ENCODE peak calls at places on chromosomes 13 and 19, in nine cellular contexts. A, R, Q, Z, B, Y, V, F and G are unnamed samples.

GRCh38 chr19:2782357-2782935 is 627 bp downstream of the SGTA start:
- DNase-seq in B (no peak), F (no peak), A (no peak), R (no peak), Q (no peak), Y (no peak), Z (no peak), V (no peak), G (no peak)

GRCh38 chr19:46714523-46715106 is 2.3 kb downstream of the PRKD2 start:
- DNase-seq in V (no peak), A (no peak), B (no peak), R (no peak), Z (no peak), Y (no peak), F (no peak), Q (no peak), G (no peak)

GRCh38 chr19:21149877-21150276 is 8.0 kb downstream of the ZNF431 start:
- DNase-seq in Y (no peak), R (no peak), V (no peak), Z (no peak), B (no peak), A (no peak), F (no peak), Q (no peak), G (no peak)

GRCh38 chr19:794989-795658 is 2.1 kb upstream of the PTBP1 start:
- DNase-seq in F (no peak), R (no peak), Z (no peak), A (no peak), V (no peak), Y (peak; percentile 13), B (no peak), Q (no peak), G (peak; percentile 64)

GRCh38 chr13:99677388-99677951 is 176.2 kb downstream of the TM9SF2 start:
- DNase-seq in Y (no peak), Z (no peak), R (no peak), B (no peak), Q (no peak), V (no peak), A (no peak), F (no peak), G (no peak)

GRCh38 chr13:108987488-108987887 is 358.1 kb downstream of the MYO16 start:
- DNase-seq in F (no peak), Z (no peak), V (no peak), Q (no peak), A (no peak), R (no peak), B (no peak), Y (no peak), G (no peak)

GRCh38 chr19:2289714-2290435 is 7.9 kb upstream of the PEAK3 start:
- DNase-seq in V (no peak), B (no peak), Z (peak; percentile 41), R (no peak), F (no peak), Q (no peak), A (peak; percentile 74), Y (no peak), G (no peak)

GRCh38 chr19:32450217-32450616 is 44.6 kb downstream of the DPY19L3 start:
- DNase-seq in Z (no peak), V (no peak), Y (no peak), Q (no peak), R (no peak), A (no peak), F (no peak), B (no peak), G (no peak)

GRCh38 chr13:98144501-98145350 is 1.8 kb downstream of the FARP1 start:
- DNase-seq in Y (no peak), Z (no peak), B (peak; percentile 58), Q (no peak), A (no peak), F (no peak), V (no peak), R (no peak), G (no peak)

GRCh38 chr19:42629191-42629590 is 34.5 kb upstream of the CEACAM8 start:
- DNase-seq in Z (no peak), F (no peak), Y (no peak), B (no peak), Q (no peak), A (no peak), R (no peak), V (no peak), G (no peak)

GRCh38 chr19:13696839-13697238 is 67.5 kb upstream of the MRI1 start:
- DNase-seq in B (no peak), Y (no peak), F (no peak), R (no peak), A (no peak), V (no peak), Q (no peak), Z (no peak), G (no peak)
- TF ChIP-seq POLR2A in B (no peak), Y (no peak), F (no peak), R (no peak), A (no peak), V (no peak), Q (no peak), Z (no peak), G (no peak)

GRCh38 chr19:10277795-10278583 is 7.1 kb downstream of the ICAM1 start:
- DNase-seq in Q (no peak), F (no peak), B (no peak), V (no peak), Y (no peak), Z (no peak), A (no peak), R (no peak), G (no peak)

GRCh38 chr19:10279737-10280442 is 6.9 kb upstream of the ICAM4 start:
- DNase-seq in A (no peak), Q (no peak), Y (no peak), B (no peak), F (no peak), V (no peak), R (no peak), Z (no peak), G (no peak)

GRCh38 chr19:10274589-10274988 is 3.7 kb downstream of the ICAM1 start:
- DNase-seq in V (no peak), Q (no peak), R (no peak), B (no peak), F (no peak), A (peak; percentile 57), Z (no peak), Y (no peak), G (no peak)

GRCh38 chr19:10283301-10283733 is 3.4 kb upstream of the ICAM4 start:
- DNase-seq in Y (no peak), Z (no peak), B (no peak), R (no peak), A (no peak), Q (no peak), F (no peak), V (no peak), G (no peak)

GRCh38 chr19:10278935-10279334 is 7.8 kb upstream of the ICAM4 start:
- DNase-seq in F (no peak), Z (no peak), B (no peak), R (no peak), V (no peak), A (no peak), Q (no peak), Y (no peak), G (no peak)
- H3K4me1 ChIP-seq in F (no peaks in the 10 kb centered on the region), Z (no peaks in the 10 kb centered on the region), B (no peaks in the 10 kb centered on the region), R (no peaks in the 10 kb centered on the region), V (peaks cover 8% of the 10 kb centered on the region), A (peaks cover 6% of the 10 kb centered on the region), Q (no peaks in the 10 kb centered on the region), Y (no peaks in the 10 kb centered on the region), G (no peaks in the 10 kb centered on the region)

DNA sequence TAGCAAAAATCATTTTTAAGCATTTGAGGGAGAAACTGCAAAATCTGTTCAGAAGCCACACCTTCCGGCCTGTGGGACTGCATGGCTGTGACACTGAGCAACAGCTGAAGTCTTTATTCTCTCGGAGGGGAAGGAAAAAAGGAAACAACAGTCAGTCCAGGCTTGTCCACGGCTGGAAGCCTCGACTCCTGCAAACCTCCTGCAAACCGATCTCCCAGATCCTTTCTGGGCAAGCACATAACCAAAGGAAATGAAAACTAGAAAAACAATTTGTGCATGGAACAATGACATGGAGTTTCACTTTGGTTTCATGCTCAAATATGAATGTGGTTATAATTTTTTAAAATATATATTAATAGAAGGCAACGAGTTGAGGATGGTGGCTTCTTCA is 1.0 kb downstream of the COL4A1 start:
- DNase-seq in B (no peak), R (no peak), F (no peak), V (no peak), Z (no peak), Y (no peak), A (no peak), Q (no peak), G (peak; percentile 20)
- H3K27ac ChIP-seq in B (peak overlapping the region; percentile 72), R (peak overlapping the region; percentile 86), F (peak overlapping the region; percentile 88), V (peak overlapping the region; percentile 93), Z (peak overlapping the region; percentile 92), Y (peak overlapping the region; percentile 99), A (peak overlapping the region; percentile 88), Q (peak overlapping the region; percentile 83), G (peak overlapping the region; percentile 93)

GRCh38 chr19:30374791-30375650 is 2.8 kb downstream of the ZNF536 start:
- DNase-seq in V (no peak), Q (no peak), A (no peak), Y (no peak), F (no peak), B (peak; percentile 38), Z (peak; percentile 21), R (no peak), G (no peak)

GRCh38 chr19:30373593-30373992 is 1.4 kb downstream of the ZNF536 start:
- DNase-seq in A (no peak), F (no peak), B (no peak), R (no peak), Z (peak; percentile 7), Y (no peak), Q (no peak), V (no peak), G (no peak)

GRCh38 chr19:30369833-30370232 is 2.4 kb upstream of the ZNF536 start:
- DNase-seq in B (no peak), Q (no peak), F (no peak), V (no peak), Y (no peak), A (no peak), Z (no peak), R (no peak), G (no peak)

GRCh38 chr19:30371157-30371845 is 883 bp upstream of the ZNF536 start:
- DNase-seq in Q (no peak), F (no peak), A (no peak), Z (peak; percentile 3), V (no peak), B (no peak), R (no peak), Y (no peak), G (no peak)

DNA sequence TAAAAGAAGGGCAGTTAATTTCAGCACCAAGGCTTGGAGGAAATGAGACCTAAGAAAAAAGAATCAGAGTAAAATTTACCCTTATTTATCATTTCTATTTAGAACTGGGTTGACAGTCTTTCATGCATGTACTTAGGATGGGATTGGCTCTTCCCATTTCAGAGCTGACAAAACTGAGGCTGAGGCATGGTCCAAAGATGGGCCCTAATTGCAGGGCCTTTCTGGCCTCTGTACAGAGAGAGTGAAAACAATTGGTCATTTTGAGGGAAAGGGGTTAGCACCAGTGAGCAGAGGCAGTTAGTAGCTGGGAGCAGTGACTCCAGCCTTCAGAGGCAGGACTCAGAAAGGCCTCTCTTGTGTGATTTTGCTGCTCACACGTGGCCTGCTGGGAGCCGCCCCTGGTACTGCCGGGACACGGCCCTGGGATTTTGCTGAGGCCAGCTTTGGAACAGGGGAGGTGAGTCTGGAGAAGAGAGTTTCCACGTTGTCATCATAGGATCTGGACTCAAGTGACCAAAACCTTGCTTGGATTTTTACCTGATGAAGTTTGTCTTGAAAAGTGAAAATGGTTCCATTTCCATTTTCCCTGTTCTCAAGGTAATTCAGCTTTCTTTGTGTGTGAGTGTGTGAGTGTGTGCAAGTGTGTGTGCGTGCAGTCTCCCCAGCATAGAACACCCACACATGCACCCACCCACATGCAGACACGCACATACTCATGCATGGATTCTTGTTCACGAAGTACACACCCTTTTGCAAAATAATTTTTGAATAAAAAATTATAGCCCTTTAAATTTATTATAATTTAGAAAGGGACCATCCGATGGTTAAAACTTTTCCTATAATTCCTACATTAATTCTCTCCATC is at the start of gene ZNF536:
- DNase-seq in A (no peak), B (no peak), R (no peak), V (no peak), Z (peak; percentile 14), Q (no peak), F (no peak), Y (no peak), G (no peak)
- TF ChIP-seq POLR2A in A (no peak), B (no peak), R (no peak), V (no peak), Z (no peak), Q (no peak), F (no peak), Y (no peak), G (no peak)